ENCODE peak calls at places on chromosomes 6 and 20, in six cellular contexts. One of them, this sample, is unnamed.

GRCh38 chr20:6533828-6534388 is 233.6 kb upstream of the BMP2 start:
- DNase-seq in HCT116: no peak
- DNase-seq in SK-N-SH: no peak
- DNase-seq in H1: no peak
- DNase-seq in K562: no peak
- DNase-seq in GM12878: no peak
- DNase-seq in this sample: no peak

GRCh38 chr6:154521412-154521811 is 10.9 kb upstream of the CNKSR3 start:
- DNase-seq in HCT116: no peak
- DNase-seq in SK-N-SH: no peak
- DNase-seq in H1: no peak
- DNase-seq in K562: no peak
- DNase-seq in GM12878: no peak
- DNase-seq in this sample: no peak

GRCh38 chr6:110625883-110626282 is 149.5 kb upstream of the SLC22A16 start:
- DNase-seq in HCT116: no peak
- DNase-seq in SK-N-SH: no peak
- DNase-seq in H1: no peak
- DNase-seq in K562: no peak
- DNase-seq in GM12878: no peak
- DNase-seq in this sample: no peak

GRCh38 chr6:143675946-143676345 is 1.8 kb upstream of the PHACTR2 start:
- DNase-seq in HCT116: no peak
- DNase-seq in SK-N-SH: no peak
- DNase-seq in H1: no peak
- DNase-seq in K562: no peak
- DNase-seq in GM12878: no peak
- DNase-seq in this sample: no peak

GRCh38 chr6:5379647-5380242 is 118.4 kb downstream of the FARS2 start:
- DNase-seq in HCT116: peak
- DNase-seq in SK-N-SH: peak
- DNase-seq in H1: peak
- DNase-seq in K562: peak
- DNase-seq in GM12878: peak
- DNase-seq in this sample: peak

GRCh38 chr20:54215157-54215789 is 7.4 kb downstream of the PFDN4 start:
- DNase-seq in HCT116: no peak
- DNase-seq in SK-N-SH: no peak
- DNase-seq in H1: no peak
- DNase-seq in K562: no peak
- DNase-seq in GM12878: no peak
- DNase-seq in this sample: no peak

GRCh38 chr6:42960243-42961019 is at the start of gene GNMT:
- DNase-seq in HCT116: no peak
- DNase-seq in SK-N-SH: peak
- DNase-seq in H1: peak
- DNase-seq in K562: no peak
- DNase-seq in GM12878: no peak
- DNase-seq in this sample: peak

GRCh38 chr20:24118781-24119175 is 130.2 kb upstream of the GGTLC1 start:
- DNase-seq in HCT116: no peak
- DNase-seq in SK-N-SH: peak
- DNase-seq in H1: no peak
- DNase-seq in K562: no peak
- DNase-seq in GM12878: no peak
- DNase-seq in this sample: no peak

GRCh38 chr6:7175463-7175862 is 67.7 kb downstream of the RREB1 start:
- DNase-seq in HCT116: no peak
- DNase-seq in SK-N-SH: no peak
- DNase-seq in H1: no peak
- DNase-seq in K562: no peak
- DNase-seq in GM12878: no peak
- DNase-seq in this sample: no peak

GRCh38 chr20:19789009-19789408 is 31.0 kb downstream of the RIN2 start:
- DNase-seq in HCT116: no peak
- DNase-seq in SK-N-SH: no peak
- DNase-seq in H1: no peak
- DNase-seq in K562: no peak
- DNase-seq in GM12878: no peak
- DNase-seq in this sample: no peak

GRCh38 chr6:14211596-14211961 is 94.0 kb downstream of the CD83 start:
- DNase-seq in HCT116: no peak
- DNase-seq in SK-N-SH: peak
- DNase-seq in H1: no peak
- DNase-seq in K562: peak
- DNase-seq in GM12878: no peak
- DNase-seq in this sample: no peak
- TF ChIP-seq JUND in HCT116: no peak
- TF ChIP-seq JUND in SK-N-SH: no peak
- TF ChIP-seq JUND in H1: no peak
- TF ChIP-seq JUND in K562: no peak
- TF ChIP-seq JUND in GM12878: no peak
- TF ChIP-seq JUND in this sample: no peak

GRCh38 chr6:35318845-35319220 is 21.2 kb downstream of the DEF6 start:
- DNase-seq in HCT116: no peak
- DNase-seq in SK-N-SH: no peak
- DNase-seq in H1: no peak
- DNase-seq in K562: no peak
- DNase-seq in GM12878: no peak
- DNase-seq in this sample: no peak
- TF ChIP-seq JUND in HCT116: no peak
- TF ChIP-seq JUND in SK-N-SH: no peak
- TF ChIP-seq JUND in H1: no peak
- TF ChIP-seq JUND in K562: no peak
- TF ChIP-seq JUND in GM12878: no peak
- TF ChIP-seq JUND in this sample: no peak

DNA sequence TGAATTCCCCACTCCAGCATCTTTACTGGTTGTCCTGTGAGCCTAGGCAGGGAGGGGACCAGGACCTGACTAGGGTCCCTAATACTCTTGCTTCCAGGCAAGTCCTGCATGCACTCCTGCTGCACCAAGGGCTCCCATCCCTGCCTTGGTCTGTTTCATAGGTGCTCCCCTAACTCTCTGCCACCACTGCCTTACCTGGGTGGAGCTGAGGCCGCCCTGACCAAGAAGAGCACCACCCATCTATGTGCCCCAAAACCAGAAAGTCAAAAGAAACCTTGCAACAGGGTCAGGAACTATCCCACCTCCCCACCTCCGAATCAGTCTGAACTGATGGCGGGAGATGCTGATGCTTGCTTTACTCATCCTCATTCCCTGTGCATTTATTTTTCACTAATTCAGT is 23.6 kb downstream of the HLA-G start:
- DNase-seq in HCT116: no peak
- DNase-seq in SK-N-SH: no peak
- DNase-seq in H1: no peak
- DNase-seq in K562: no peak
- DNase-seq in GM12878: no peak
- DNase-seq in this sample: no peak
- TF ChIP-seq JUND in HCT116: no peak
- TF ChIP-seq JUND in SK-N-SH: no peak
- TF ChIP-seq JUND in H1: no peak
- TF ChIP-seq JUND in K562: no peak
- TF ChIP-seq JUND in GM12878: no peak
- TF ChIP-seq JUND in this sample: no peak

DNA sequence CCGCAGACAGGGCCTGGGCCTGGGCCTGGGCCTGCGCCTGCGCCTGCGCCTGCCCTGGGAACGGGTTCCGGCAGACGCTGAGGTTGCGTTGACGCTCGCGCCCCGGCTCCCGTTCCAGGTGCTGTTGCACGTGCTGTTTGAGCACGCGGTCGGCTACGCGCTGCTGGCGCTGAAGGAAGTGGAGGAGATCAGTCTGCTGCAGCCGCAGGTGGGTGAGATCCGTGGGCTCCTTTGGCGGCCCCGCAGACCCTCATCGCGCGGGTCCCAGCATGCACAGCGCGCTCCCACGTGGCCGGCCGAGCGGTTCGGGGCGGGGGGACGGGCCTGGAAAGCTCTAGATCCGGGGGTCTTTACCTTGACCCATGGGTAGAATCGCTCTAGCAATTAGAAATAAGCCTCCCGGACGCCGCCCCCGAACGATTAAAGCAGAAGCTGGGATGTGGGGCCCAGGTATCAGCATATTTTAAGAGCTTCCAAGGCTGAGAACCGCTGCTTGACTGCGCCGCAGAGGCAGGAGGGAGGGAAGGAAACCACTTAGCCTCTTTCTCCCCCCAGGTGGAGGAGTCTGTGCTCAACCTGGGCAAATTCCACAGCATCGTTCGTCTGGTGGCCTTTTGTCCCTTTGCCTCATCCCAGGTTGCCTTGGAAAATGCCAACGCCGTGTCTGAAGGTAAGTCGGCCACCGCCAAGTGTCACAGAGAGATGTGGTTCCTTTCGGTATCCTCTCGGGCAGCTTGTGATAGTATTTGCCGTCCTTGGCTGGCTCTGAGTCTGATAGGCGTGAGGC is 485 bp downstream of the NOP56 start:
- DNase-seq in HCT116: no peak
- DNase-seq in SK-N-SH: peak
- DNase-seq in H1: no peak
- DNase-seq in K562: no peak
- DNase-seq in GM12878: no peak
- DNase-seq in this sample: peak
- TF ChIP-seq JUND in HCT116: no peak
- TF ChIP-seq JUND in SK-N-SH: no peak
- TF ChIP-seq JUND in H1: no peak
- TF ChIP-seq JUND in K562: no peak
- TF ChIP-seq JUND in GM12878: no peak
- TF ChIP-seq JUND in this sample: no peak